ENCODE peak calls at places on chromosomes 1 and 21, in five cellular contexts. One of them, this sample, is unnamed.

GRCh38 chr1:80218112-80218511 is 1211.6 kb upstream of the ADGRL4 start:
- DNase-seq in NCI-H345: peak
- DNase-seq in adrenal gland: no peak
- DNase-seq in NCI-H1092: no peak
- DNase-seq in RWPE1: peak
- DNase-seq in this sample: peak

GRCh38 chr1:1114431-1114830 is 1.5 kb downstream of the C1orf159 start:
- DNase-seq in NCI-H345: no peak
- DNase-seq in adrenal gland: peak
- DNase-seq in NCI-H1092: no peak
- DNase-seq in RWPE1: no peak
- DNase-seq in this sample: no peak

GRCh38 chr1:39230261-39231190 is 26.0 kb downstream of the MACF1 start:
- DNase-seq in NCI-H345: no peak
- DNase-seq in adrenal gland: no peak
- DNase-seq in NCI-H1092: no peak
- DNase-seq in RWPE1: no peak
- DNase-seq in this sample: no peak

GRCh38 chr1:48227165-48228013 is 4.9 kb downstream of the SLC5A9 start:
- DNase-seq in NCI-H345: no peak
- DNase-seq in adrenal gland: no peak
- DNase-seq in NCI-H1092: no peak
- DNase-seq in RWPE1: no peak
- DNase-seq in this sample: no peak

GRCh38 chr1:96973605-96974004 is 252.0 kb downstream of the PTBP2 start:
- DNase-seq in NCI-H345: peak
- DNase-seq in adrenal gland: no peak
- DNase-seq in NCI-H1092: no peak
- DNase-seq in RWPE1: no peak
- DNase-seq in this sample: no peak

GRCh38 chr1:86434031-86434430 is 10.1 kb downstream of the CLCA2 start:
- DNase-seq in NCI-H345: no peak
- DNase-seq in adrenal gland: no peak
- DNase-seq in NCI-H1092: no peak
- DNase-seq in RWPE1: no peak
- DNase-seq in this sample: no peak

GRCh38 chr21:45517249-45518065 is 24.8 kb downstream of the SLC19A1 start:
- DNase-seq in NCI-H345: no peak
- DNase-seq in adrenal gland: no peak
- DNase-seq in NCI-H1092: no peak
- DNase-seq in RWPE1: no peak
- DNase-seq in this sample: no peak

GRCh38 chr21:16588433-16588860 is 858.7 kb downstream of the USP25 start:
- DNase-seq in NCI-H345: peak
- DNase-seq in adrenal gland: peak
- DNase-seq in NCI-H1092: peak
- DNase-seq in RWPE1: peak
- DNase-seq in this sample: peak

GRCh38 chr1:196609114-196609737 is 986 bp upstream of the KCNT2 start:
- DNase-seq in NCI-H345: no peak
- DNase-seq in adrenal gland: no peak
- DNase-seq in NCI-H1092: peak
- DNase-seq in RWPE1: no peak
- DNase-seq in this sample: peak

GRCh38 chr1:186195377-186195931 is 179.6 kb downstream of the TPR start:
- DNase-seq in NCI-H345: no peak
- DNase-seq in adrenal gland: no peak
- DNase-seq in NCI-H1092: no peak
- DNase-seq in RWPE1: no peak
- DNase-seq in this sample: no peak

GRCh38 chr1:2951856-2952255 is 69.4 kb upstream of the ACTRT2 start:
- DNase-seq in NCI-H345: no peak
- DNase-seq in adrenal gland: no peak
- DNase-seq in NCI-H1092: no peak
- DNase-seq in RWPE1: no peak
- DNase-seq in this sample: no peak

GRCh38 chr1:221897312-221897711 is 155.4 kb upstream of the DUSP10 start:
- DNase-seq in NCI-H345: no peak
- DNase-seq in adrenal gland: no peak
- DNase-seq in NCI-H1092: no peak
- DNase-seq in RWPE1: no peak
- DNase-seq in this sample: no peak

GRCh38 chr1:1421147-1421906 is at the start of gene ANKRD65:
- DNase-seq in NCI-H345: peak
- DNase-seq in adrenal gland: no peak
- DNase-seq in NCI-H1092: peak
- DNase-seq in RWPE1: peak
- DNase-seq in this sample: peak

GRCh38 chr21:32735524-32735923 is 7.7 kb upstream of the SYNJ1 start:
- DNase-seq in NCI-H345: no peak
- DNase-seq in adrenal gland: no peak
- DNase-seq in NCI-H1092: no peak
- DNase-seq in RWPE1: no peak
- DNase-seq in this sample: no peak

GRCh38 chr1:58657082-58657481 is 42.8 kb downstream of the MYSM1 start:
- DNase-seq in NCI-H345: no peak
- DNase-seq in adrenal gland: no peak
- DNase-seq in NCI-H1092: no peak
- DNase-seq in RWPE1: no peak
- DNase-seq in this sample: peak

GRCh38 chr1:28680141-28680540 is 11.6 kb downstream of the GMEB1 start:
- DNase-seq in NCI-H345: no peak
- DNase-seq in adrenal gland: no peak
- DNase-seq in NCI-H1092: no peak
- DNase-seq in RWPE1: no peak
- DNase-seq in this sample: no peak

GRCh38 chr1:89605692-89606091 is 27.2 kb upstream of the LRRC8C start:
- DNase-seq in NCI-H345: no peak
- DNase-seq in adrenal gland: no peak
- DNase-seq in NCI-H1092: no peak
- DNase-seq in RWPE1: peak
- DNase-seq in this sample: no peak

GRCh38 chr1:228807904-228808487 is 72.7 kb downstream of the RHOU start:
- DNase-seq in NCI-H345: no peak
- DNase-seq in adrenal gland: no peak
- DNase-seq in NCI-H1092: no peak
- DNase-seq in RWPE1: no peak
- DNase-seq in this sample: no peak

GRCh38 chr1:246647513-246647912 is 76.7 kb upstream of the SCCPDH start:
- DNase-seq in NCI-H345: no peak
- DNase-seq in adrenal gland: no peak
- DNase-seq in NCI-H1092: no peak
- DNase-seq in RWPE1: no peak
- DNase-seq in this sample: no peak

GRCh38 chr1:183845681-183846080 is 40.8 kb downstream of the RGL1 start:
- DNase-seq in NCI-H345: no peak
- DNase-seq in adrenal gland: no peak
- DNase-seq in NCI-H1092: no peak
- DNase-seq in RWPE1: no peak
- DNase-seq in this sample: no peak

GRCh38 chr1:20280906-20281305 is 9.8 kb upstream of the VWA5B1 start:
- DNase-seq in NCI-H345: no peak
- DNase-seq in adrenal gland: no peak
- DNase-seq in NCI-H1092: no peak
- DNase-seq in RWPE1: no peak
- DNase-seq in this sample: no peak

GRCh38 chr1:22250724-22251123 is 107.8 kb upstream of the WNT4 start:
- DNase-seq in NCI-H345: no peak
- DNase-seq in adrenal gland: no peak
- DNase-seq in NCI-H1092: no peak
- DNase-seq in RWPE1: no peak
- DNase-seq in this sample: no peak

GRCh38 chr1:188706742-188707141 is 1770.9 kb downstream of the BRINP3 start:
- DNase-seq in NCI-H345: no peak
- DNase-seq in adrenal gland: no peak
- DNase-seq in NCI-H1092: no peak
- DNase-seq in RWPE1: peak
- DNase-seq in this sample: no peak

This sample was measured in DMS153.